ENCODE peak calls at places on chromosomes 4 and X, in six cellular contexts. W is HEK293T, Y is Right ventricle myocardium superior, C is head of caudate nucleus, D is smooth muscle cell of the brain vasculature, X is WTC11. E is an unnamed sample.

GRCh38 chr4:48472794-48473193 is 10.3 kb upstream of the SLC10A4 start:
- DNase-seq in W (no peak), Y (no peak), C (no peak), D (no peak), X (no peak), E (no peak)

GRCh38 chr4:2712261-2712842 is 43.8 kb downstream of the TNIP2 start:
- DNase-seq in W (no peak), Y (no peak), C (no peak), D (no peak), X (no peak), E (no peak)

GRCh38 chr4:148444296-148445070 is 2.3 kb upstream of the NR3C2 start:
- DNase-seq in W (peak), Y (peak), C (peak), D (no peak), X (peak), E (peak)

GRCh38 chrX:32267796-32268195 is 943.6 kb downstream of the DMD start:
- DNase-seq in W (no peak), Y (no peak), C (no peak), D (no peak), X (no peak), E (no peak)

GRCh38 chrX:39862958-39863357 is 234.8 kb downstream of the BCOR start:
- DNase-seq in W (no peak), Y (no peak), C (no peak), D (no peak), X (no peak), E (no peak)

GRCh38 chr4:4333265-4333706 is 43.2 kb downstream of the ZBTB49 start:
- DNase-seq in W (no peak), Y (peak), C (no peak), D (no peak), X (no peak), E (no peak)

GRCh38 chr4:122896270-122896669 is 26.1 kb downstream of the NUDT6 start:
- DNase-seq in W (no peak), Y (no peak), C (no peak), D (no peak), X (no peak), E (no peak)

GRCh38 chrX:103613362-103613761 is 5.6 kb downstream of the TCEAL3 start:
- DNase-seq in W (no peak), Y (no peak), C (no peak), D (no peak), X (no peak), E (no peak)

GRCh38 chr4:139367421-139368090 is 65.3 kb upstream of the NDUFC1 start:
- DNase-seq in W (no peak), Y (no peak), C (no peak), D (no peak), X (no peak), E (no peak)

GRCh38 chr4:140255467-140255866 is 101.5 kb upstream of the MAML3 start:
- DNase-seq in W (no peak), Y (no peak), C (no peak), D (no peak), X (no peak), E (no peak)

GRCh38 chrX:39367429-39367828 is 566.2 kb downstream of the MID1IP1 start:
- DNase-seq in W (no peak), Y (no peak), C (no peak), D (no peak), X (no peak), E (no peak)

GRCh38 chrX:70168238-70169188 is 8.8 kb upstream of the DGAT2L6 start:
- DNase-seq in W (peak), Y (no peak), C (peak), D (peak), X (peak), E (peak)

GRCh38 chr4:8066336-8066931 is 92.2 kb downstream of the ABLIM2 start:
- DNase-seq in W (no peak), Y (no peak), C (no peak), D (no peak), X (no peak), E (no peak)

GRCh38 chr4:26692014-26692726 is 108.3 kb downstream of the TBC1D19 start:
- DNase-seq in W (no peak), Y (no peak), C (no peak), D (no peak), X (no peak), E (no peak)

GRCh38 chr4:124202106-124202505 is 510.4 kb downstream of the ANKRD50 start:
- DNase-seq in W (no peak), Y (peak), C (no peak), D (no peak), X (no peak), E (no peak)

GRCh38 chrX:9396930-9397329 is 67.9 kb upstream of the TBL1X start:
- DNase-seq in W (no peak), Y (no peak), C (no peak), D (peak), X (no peak), E (no peak)

GRCh38 chr4:76539979-76540378 is 105.0 kb downstream of the SHROOM3 start:
- DNase-seq in W (no peak), Y (no peak), C (no peak), D (no peak), X (peak), E (no peak)

GRCh38 chr4:54225671-54226398 is 3.3 kb upstream of the PDGFRA start:
- DNase-seq in W (no peak), Y (peak), C (no peak), D (no peak), X (peak), E (no peak)

GRCh38 chrX:125205084-125205917 is 114.4 kb upstream of the TEX13C start:
- DNase-seq in W (peak), Y (peak), C (peak), D (no peak), X (peak), E (peak)

GRCh38 chr4:165720411-165721082 is 152.5 kb upstream of the TLL1 start:
- DNase-seq in W (no peak), Y (no peak), C (no peak), D (no peak), X (no peak), E (no peak)

GRCh38 chr4:99389606-99390005 is 37.1 kb upstream of the ADH1C start:
- DNase-seq in W (no peak), Y (no peak), C (no peak), D (no peak), X (no peak), E (no peak)

GRCh38 chr4:13313856-13314255 is 170.3 kb downstream of the RAB28 start:
- DNase-seq in W (no peak), Y (no peak), C (no peak), D (no peak), X (no peak), E (no peak)

GRCh38 chrX:146208821-146209220 is 391.2 kb downstream of the SLITRK2 start:
- DNase-seq in W (no peak), Y (no peak), C (no peak), D (no peak), X (no peak), E (no peak)

GRCh38 chr4:99847362-99847976 is 30.8 kb downstream of the DAPP1 start:
- DNase-seq in W (no peak), Y (no peak), C (no peak), D (no peak), X (no peak), E (no peak)

GRCh38 chr4:1336079-1336478 is 10.9 kb upstream of the UVSSA start:
- DNase-seq in W (no peak), Y (no peak), C (no peak), D (no peak), X (no peak), E (no peak)

GRCh38 chr4:87122252-87122651 is 98.2 kb downstream of the KLHL8 start:
- DNase-seq in W (no peak), Y (peak), C (no peak), D (no peak), X (no peak), E (no peak)

GRCh38 chrX:311156-312129 is 7.2 kb downstream of the GTPBP6 start:
- DNase-seq in W (no peak), Y (peak), C (no peak), D (no peak), X (no peak), E (no peak)

GRCh38 chr4:146333187-146333894 is 119.0 kb downstream of the REELD1 start:
- DNase-seq in W (no peak), Y (no peak), C (no peak), D (no peak), X (no peak), E (no peak)

GRCh38 chr4:152999376-153000067 is 63.4 kb downstream of the FHDC1 start:
- DNase-seq in W (no peak), Y (no peak), C (no peak), D (no peak), X (no peak), E (no peak)

GRCh38 chr4:87633239-87633638 is 16.8 kb upstream of the DMP1 start:
- DNase-seq in W (no peak), Y (no peak), C (no peak), D (peak), X (no peak), E (no peak)

GRCh38 chr4:7902101-7902553 is 37.5 kb downstream of the AFAP1 start:
- DNase-seq in W (no peak), Y (no peak), C (no peak), D (no peak), X (no peak), E (no peak)

GRCh38 chr4:184459413-184459812 is 14.9 kb downstream of the IRF2 start:
- DNase-seq in W (no peak), Y (no peak), C (no peak), D (no peak), X (no peak), E (no peak)

GRCh38 chrX:68532828-68533227 is 34.0 kb downstream of the YIPF6 start:
- DNase-seq in W (no peak), Y (no peak), C (no peak), D (no peak), X (no peak), E (peak)

GRCh38 chr4:114116861-114117260 is 137.4 kb upstream of the ARSJ start:
- DNase-seq in W (no peak), Y (no peak), C (no peak), D (no peak), X (no peak), E (no peak)

GRCh38 chrX:13719192-13719856 is 15.1 kb downstream of the TRAPPC2 start:
- DNase-seq in W (no peak), Y (no peak), C (no peak), D (no peak), X (no peak), E (no peak)

GRCh38 chr4:186196063-186196462 is 4.7 kb downstream of the CYP4V2 start:
- DNase-seq in W (no peak), Y (no peak), C (no peak), D (no peak), X (no peak), E (no peak)

GRCh38 chrX:147738260-147738659 is 173.5 kb upstream of the FMR1 start:
- DNase-seq in W (no peak), Y (no peak), C (no peak), D (no peak), X (no peak), E (no peak)

GRCh38 chr4:2928242-2929155 is 34.7 kb downstream of the NOP14 start:
- DNase-seq in W (no peak), Y (no peak), C (no peak), D (no peak), X (no peak), E (no peak)